ENCODE peak calls at places on chromosomes 16 and 17, in seven cellular contexts. L, X, W, N, A, H and M are unnamed samples. For H3K36me3 and H3K9me3, the result is how much of the 10 kb centered on the place peaks cover.

GRCh38 chr16:27748868-27749546 is 199.1 kb downstream of the KATNIP start:
- DNase-seq in L (peak), X (no peak), W (peak), N (peak), A (peak), H (peak), M (peak)

GRCh38 chr17:44636562-44636961 is 19.7 kb upstream of the MEIOC start:
- DNase-seq in L (no peak), X (no peak), W (peak), N (no peak), A (no peak), H (no peak), M (no peak)

GRCh38 chr16:67000384-67001158 is 12.2 kb downstream of the CES4A start:
- DNase-seq in L (peak), X (peak), W (peak), N (peak), A (peak), H (peak), M (no peak)

GRCh38 chr16:89691986-89692569 is 5.6 kb downstream of the CDK10 start:
- DNase-seq in L (no peak), X (no peak), W (no peak), N (no peak), A (no peak), H (no peak), M (no peak)

GRCh38 chr17:62644487-62645173 is 17.2 kb downstream of the MRC2 start:
- DNase-seq in L (no peak), X (peak), W (no peak), N (no peak), A (no peak), H (no peak), M (no peak)

GRCh38 chr17:50102164-50102991 is 7.2 kb downstream of the PDK2 start:
- DNase-seq in L (no peak), X (peak), W (no peak), N (peak), A (peak), H (peak), M (no peak)

GRCh38 chr17:75592364-75593020 is 4.9 kb downstream of the MYO15B start:
- DNase-seq in L (no peak), X (peak), W (no peak), N (no peak), A (no peak), H (no peak), M (no peak)

GRCh38 chr17:61261001-61261587 is 138.5 kb upstream of the TBX2 start:
- DNase-seq in L (no peak), X (no peak), W (no peak), N (no peak), A (no peak), H (no peak), M (no peak)

GRCh38 chr17:48374650-48375230 is 55.3 kb downstream of the SKAP1 start:
- DNase-seq in L (no peak), X (no peak), W (peak), N (no peak), A (peak), H (peak), M (peak)

GRCh38 chr17:44872131-44872768 is 24.6 kb downstream of the HIGD1B start:
- DNase-seq in L (no peak), X (no peak), W (no peak), N (no peak), A (no peak), H (peak), M (peak)

GRCh38 chr17:6894206-6894528 is 62.6 kb upstream of the TEKT1 start:
- DNase-seq in L (no peak), X (no peak), W (peak), N (no peak), A (no peak), H (no peak), M (no peak)

GRCh38 chr16:23998771-23999170 is 163.0 kb downstream of the PRKCB start:
- DNase-seq in L (no peak), X (no peak), W (no peak), N (no peak), A (no peak), H (no peak), M (no peak)

GRCh38 chr16:2482181-2483107 is 7.5 kb downstream of the TBC1D24 start:
- DNase-seq in L (peak), X (no peak), W (no peak), N (peak), A (no peak), H (peak), M (peak)

GRCh38 chr16:4319454-4319853 is 3.6 kb downstream of the GLIS2 start:
- DNase-seq in L (peak), X (peak), W (peak), N (peak), A (no peak), H (peak), M (no peak)

GRCh38 chr17:2903193-2903974 is 107.1 kb downstream of the RAP1GAP2 start:
- DNase-seq in L (no peak), X (no peak), W (no peak), N (no peak), A (no peak), H (no peak), M (no peak)

GRCh38 chr17:74192950-74193781 is 10.3 kb upstream of the RPL38 start:
- DNase-seq in L (no peak), X (peak), W (no peak), N (no peak), A (no peak), H (peak), M (no peak)

GRCh38 chr17:33901085-33901484 is 354.0 kb upstream of the CCL2 start:
- DNase-seq in L (no peak), X (no peak), W (no peak), N (no peak), A (no peak), H (no peak), M (no peak)

GRCh38 chr17:40607641-40608040 is 40.0 kb downstream of the SMARCE1 start:
- DNase-seq in L (no peak), X (no peak), W (no peak), N (no peak), A (no peak), H (no peak), M (no peak)

GRCh38 chr17:41013181-41013580 is 4.3 kb upstream of the KRTAP3-1 start:
- DNase-seq in L (no peak), X (no peak), W (no peak), N (no peak), A (no peak), H (no peak), M (no peak)

GRCh38 chr16:50368410-50369132 is at the start of gene BRD7:
- DNase-seq in L (peak), X (peak), W (peak), N (peak), A (peak), H (peak), M (peak)

GRCh38 chr17:63434951-63435571 is 11.0 kb downstream of the CYB561 start:
- DNase-seq in L (peak), X (peak), W (no peak), N (no peak), A (peak), H (peak), M (peak)

GRCh38 chr16:65116818-65117430 is 4.9 kb downstream of the CDH11 start:
- DNase-seq in L (no peak), X (no peak), W (no peak), N (no peak), A (no peak), H (no peak), M (no peak)

GRCh38 chr17:73758245-73758644 is 114.0 kb upstream of the SDK2 start:
- DNase-seq in L (no peak), X (no peak), W (no peak), N (no peak), A (no peak), H (no peak), M (no peak)

GRCh38 chr17:43372273-43372911 is 26.4 kb upstream of the ARL4D start:
- DNase-seq in L (peak), X (no peak), W (peak), N (peak), A (no peak), H (peak), M (no peak)

GRCh38 chr16:64626771-64627170 is 495.1 kb downstream of the CDH11 start:
- DNase-seq in L (no peak), X (no peak), W (no peak), N (no peak), A (no peak), H (no peak), M (peak)

GRCh38 chr17:27471321-27472269 is 15.3 kb downstream of the KSR1 start:
- DNase-seq in L (no peak), X (peak), W (no peak), N (no peak), A (no peak), H (peak), M (no peak)

GRCh38 chr16:73091199-73091598 is 43.3 kb upstream of the ZFHX3 start:
- DNase-seq in L (no peak), X (no peak), W (no peak), N (no peak), A (no peak), H (no peak), M (no peak)

GRCh38 chr17:30363715-30364202 is 15.0 kb upstream of the CPD start:
- DNase-seq in L (no peak), X (peak), W (peak), N (no peak), A (peak), H (peak), M (no peak)

GRCh38 chr16:9331503-9331902 is 240.1 kb downstream of the HAPSTR1 start:
- DNase-seq in L (no peak), X (no peak), W (no peak), N (no peak), A (no peak), H (no peak), M (no peak)

GRCh38 chr17:32876414-32877163 is at the start of gene MYO1D:
- DNase-seq in L (peak), X (peak), W (peak), N (peak), A (peak), H (peak), M (peak)

GRCh38 chr17:64022631-64023063 is 2.2 kb upstream of the ICAM2 start:
- DNase-seq in L (no peak), X (no peak), W (no peak), N (no peak), A (no peak), H (no peak), M (no peak)

GRCh38 chr16:87619360-87620200 is 17.3 kb downstream of the JPH3 start:
- DNase-seq in L (no peak), X (no peak), W (no peak), N (no peak), A (peak), H (no peak), M (no peak)

GRCh38 chr16:84764970-84765369 is 54.8 kb upstream of the CRISPLD2 start:
- DNase-seq in L (no peak), X (no peak), W (no peak), N (no peak), A (no peak), H (no peak), M (no peak)

GRCh38 chr17:73998246-73999220 is 204.9 kb upstream of the RPL38 start:
- DNase-seq in L (peak), X (peak), W (peak), N (no peak), A (peak), H (peak), M (peak)

GRCh38 chr17:62062313-62062712 is 2.8 kb downstream of the MED13 start:
- DNase-seq in L (no peak), X (no peak), W (no peak), N (no peak), A (no peak), H (no peak), M (no peak)

GRCh38 chr17:28716740-28717577 is 709 bp downstream of the RAB34 start:
- DNase-seq in L (peak), X (peak), W (no peak), N (peak), A (peak), H (no peak), M (peak)

GRCh38 chr17:54466875-54467274 is 433.8 kb upstream of the TOM1L1 start:
- DNase-seq in L (no peak), X (no peak), W (no peak), N (no peak), A (no peak), H (no peak), M (no peak)

GRCh38 chr17:2436516-2436915 is 35.7 kb upstream of the MNT start:
- DNase-seq in L (no peak), X (no peak), W (peak), N (no peak), A (no peak), H (no peak), M (no peak)

GRCh38 chr17:77718669-77718961 is 239.9 kb upstream of the TNRC6C start:
- DNase-seq in L (no peak), X (no peak), W (no peak), N (no peak), A (no peak), H (no peak), M (no peak)

GRCh38 chr16:58170223-58170622 is 27.7 kb downstream of the CSNK2A2 start:
- DNase-seq in L (no peak), X (no peak), W (no peak), N (no peak), A (no peak), H (no peak), M (no peak)
- H3K36me3 ChIP-seq in L (under half), X (half or more), W (half or more), N (under half), A (under half), H (under half), M (half or more)

GRCh38 chr16:58753711-58754134 is 19.6 kb upstream of the GOT2 start:
- DNase-seq in L (no peak), X (no peak), W (no peak), N (no peak), A (no peak), H (no peak), M (peak)

GRCh38 chr16:58756650-58757332 is 22.7 kb upstream of the GOT2 start:
- DNase-seq in L (no peak), X (no peak), W (no peak), N (no peak), A (no peak), H (no peak), M (no peak)

DNA sequence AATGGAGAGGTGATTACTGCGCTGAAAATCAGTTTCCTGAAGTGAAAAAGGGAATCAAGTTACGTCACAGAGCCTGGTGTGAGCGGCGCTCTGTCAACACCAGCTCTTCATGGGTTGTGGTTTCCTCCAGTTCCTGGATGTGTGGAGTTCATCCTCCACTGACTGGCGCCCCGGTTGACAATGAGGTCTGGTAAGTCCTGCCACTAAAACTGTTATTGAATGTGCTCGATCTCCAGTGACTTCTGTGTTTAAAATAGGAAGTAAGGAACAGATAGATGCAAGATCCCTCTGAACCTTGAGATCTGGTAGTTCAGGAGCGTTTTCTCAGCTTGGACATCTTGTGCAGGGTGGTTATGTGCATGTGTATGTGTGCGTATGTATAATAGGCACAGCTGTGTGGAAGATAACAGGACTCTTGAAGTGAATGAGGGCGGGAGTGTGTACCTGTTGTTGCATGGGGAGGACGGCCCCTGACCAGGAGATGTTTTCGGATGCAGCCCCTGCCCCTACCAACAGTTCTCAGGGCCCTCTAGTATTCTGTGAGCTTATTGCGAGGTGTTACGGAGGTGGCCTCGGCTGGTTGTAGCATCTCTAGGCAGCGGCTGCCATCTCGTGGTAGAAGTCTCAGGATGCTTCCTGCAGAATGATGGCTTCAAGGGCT is 22.0 kb upstream of the GOT2 start:
- DNase-seq in L (peak), X (no peak), W (peak), N (peak), A (peak), H (peak), M (peak)
- H3K4me3 ChIP-seq in L (no peak), X (no peak), W (peak), N (no peak), A (no peak), H (no peak), M (no peak)

GRCh38 chr16:81471882-81472281 is 27.3 kb downstream of the CMIP start:
- DNase-seq in L (no peak), X (no peak), W (no peak), N (no peak), A (no peak), H (no peak), M (no peak)
- H3K9me3 ChIP-seq in L (under half), X (under half), W (under half), N (under half), A (under half), H (under half), M (under half)

GRCh38 chr17:72166040-72166439 is 45.2 kb downstream of the SOX9 start:
- DNase-seq in L (no peak), X (no peak), W (no peak), N (no peak), A (no peak), H (no peak), M (no peak)

GRCh38 chr17:72165202-72165972 is 44.6 kb downstream of the SOX9 start:
- DNase-seq in L (no peak), X (no peak), W (no peak), N (no peak), A (no peak), H (no peak), M (no peak)

GRCh38 chr17:72162569-72162968 is 41.7 kb downstream of the SOX9 start:
- DNase-seq in L (no peak), X (no peak), W (no peak), N (no peak), A (no peak), H (no peak), M (no peak)

GRCh38 chr17:72163474-72163873 is 42.7 kb downstream of the SOX9 start:
- DNase-seq in L (no peak), X (no peak), W (no peak), N (no peak), A (no peak), H (no peak), M (no peak)

GRCh38 chr17:72164340-72164739 is 43.5 kb downstream of the SOX9 start:
- DNase-seq in L (no peak), X (no peak), W (no peak), N (no peak), A (no peak), H (no peak), M (no peak)
- H3K36me3 ChIP-seq in L (under half), X (under half), W (under half), N (under half), A (under half), H (under half), M (under half)

DNA sequence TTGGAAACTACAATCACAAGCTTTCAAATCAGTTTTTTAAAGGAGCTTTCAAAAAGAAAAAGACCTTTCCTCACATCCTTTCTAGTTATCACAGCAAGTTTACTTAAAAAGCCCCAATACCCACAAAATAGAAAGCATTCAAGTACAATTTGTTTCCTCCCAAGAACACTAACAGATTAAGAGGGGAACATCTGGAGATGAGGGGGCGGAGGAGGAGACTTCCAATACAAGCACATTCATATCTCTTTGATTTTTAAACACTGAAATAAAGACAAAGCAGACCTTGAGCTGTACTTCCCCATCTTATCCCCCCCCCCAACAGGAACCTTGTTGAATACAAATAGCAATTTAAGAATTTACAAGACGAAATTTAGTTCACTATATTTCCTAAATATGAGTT is 2.0 kb downstream of the YWHAE start:
- DNase-seq in L (no peak), X (no peak), W (no peak), N (no peak), A (no peak), H (no peak), M (no peak)
- H3K4me3 ChIP-seq in L (peak), X (peak), W (peak), N (peak), A (no peak), H (peak), M (peak)

GRCh38 chr17:17056167-17056562 is 13.9 kb downstream of the MPRIP start:
- DNase-seq in L (peak), X (peak), W (no peak), N (no peak), A (no peak), H (no peak), M (peak)
- H3K9me3 ChIP-seq in L (under half), X (under half), W (under half), N (under half), A (under half), H (under half), M (under half)

GRCh38 chr17:82003411-82004381 is 19.0 kb downstream of the CENPX start:
- DNase-seq in L (peak), X (no peak), W (no peak), N (peak), A (no peak), H (peak), M (peak)
- H3K36me3 ChIP-seq in L (under half), X (under half), W (under half), N (under half), A (under half), H (under half), M (under half)